ENCODE peak calls at places on chromosomes 7 and 10, in six cellular contexts. E, D, S, I, P and T are unnamed samples.

GRCh38 chr10:97842658-97843295 is 6.9 kb upstream of the GOLGA7B start:
- DNase-seq in E (no peak), D (no peak), S (no peak), I (no peak), P (no peak), T (no peak)

GRCh38 chr10:124403548-124403947 is 15.2 kb downstream of the OAT start:
- DNase-seq in E (peak), D (no peak), S (no peak), I (peak), P (peak), T (no peak)

GRCh38 chr7:29968683-29969457 is 20.7 kb downstream of the SCRN1 start:
- DNase-seq in E (no peak), D (no peak), S (no peak), I (no peak), P (no peak), T (no peak)

GRCh38 chr10:11589738-11590137 is 21.7 kb downstream of the USP6NL start:
- DNase-seq in E (no peak), D (no peak), S (no peak), I (no peak), P (no peak), T (no peak)

GRCh38 chr10:117137031-117137910 is 799 bp downstream of the VAX1 start:
- DNase-seq in E (no peak), D (peak), S (no peak), I (no peak), P (peak), T (no peak)

GRCh38 chr10:64174666-64175265 is 653.6 kb downstream of the REEP3 start:
- DNase-seq in E (no peak), D (no peak), S (no peak), I (no peak), P (no peak), T (no peak)

GRCh38 chr10:2054728-2055127 is 317.4 kb upstream of the ADARB2 start:
- DNase-seq in E (no peak), D (no peak), S (no peak), I (no peak), P (no peak), T (no peak)

GRCh38 chr10:80684217-80684616 is 146.5 kb downstream of the SH2D4B start:
- DNase-seq in E (no peak), D (no peak), S (no peak), I (peak), P (no peak), T (no peak)

GRCh38 chr10:58087896-58088295 is 179.8 kb downstream of the IPMK start:
- DNase-seq in E (no peak), D (no peak), S (no peak), I (no peak), P (no peak), T (no peak)

GRCh38 chr7:152663926-152664325 is 12.0 kb downstream of the XRCC2 start:
- DNase-seq in E (no peak), D (no peak), S (no peak), I (no peak), P (no peak), T (no peak)

GRCh38 chr7:95649546-95649945 is 53.2 kb upstream of the PDK4 start:
- DNase-seq in E (no peak), D (no peak), S (no peak), I (no peak), P (no peak), T (no peak)

GRCh38 chr10:48439581-48440041 is 133.1 kb downstream of the MAPK8 start:
- DNase-seq in E (no peak), D (no peak), S (no peak), I (no peak), P (no peak), T (peak)

GRCh38 chr10:15719899-15720634 is at the start of gene ITGA8:
- DNase-seq in E (peak), D (peak), S (no peak), I (no peak), P (no peak), T (no peak)

GRCh38 chr7:1987084-1987535 is 245.6 kb downstream of the MAD1L1 start:
- DNase-seq in E (no peak), D (peak), S (no peak), I (no peak), P (no peak), T (no peak)

GRCh38 chr10:43228783-43229207 is 38.1 kb downstream of the RASGEF1A start:
- DNase-seq in E (no peak), D (peak), S (no peak), I (no peak), P (no peak), T (peak)

GRCh38 chr10:6204341-6205191 is 1.8 kb downstream of the PFKFB3 start:
- DNase-seq in E (peak), D (peak), S (no peak), I (no peak), P (no peak), T (no peak)

GRCh38 chr10:42973411-42973810 is 103.5 kb upstream of the RET start:
- DNase-seq in E (peak), D (no peak), S (no peak), I (no peak), P (no peak), T (no peak)

GRCh38 chr10:97752956-97753355 is 16.0 kb downstream of the ZFYVE27 start:
- DNase-seq in E (peak), D (no peak), S (no peak), I (no peak), P (no peak), T (no peak)

GRCh38 chr10:4372601-4373000 is 453.4 kb upstream of the AKR1E2 start:
- DNase-seq in E (no peak), D (no peak), S (no peak), I (no peak), P (no peak), T (no peak)